ENCODE peak calls at places on chromosomes 6 and 20, in seven cellular contexts. Z is activated naive CD4-positive, alpha-beta T cell treated with anti-CD3 and anti-CD28 coated beads for 36 hours; K is head of caudate nucleus; M is stimulated activated CD8-positive, alpha-beta memory T cell treated with anti-CD3 and anti-CD28 coated beads, Interleukin-15, amount 100 ng/mL, for 4 hours; X is neural progenitor cell; I is pons; P is Kasumi-1. J is an unnamed sample.

GRCh38 chr6:81748946-81749345 is 3.5 kb downstream of the TENT5A start:
- DNase-seq in X (no peak), M (no peak), K (no peak), P (peak; percentile 27), Z (no peak), I (no peak), J (no peak)

GRCh38 chr6:42333622-42334021 is 116.0 kb upstream of the MRPS10 start:
- DNase-seq in K (no peak), X (no peak), P (peak; percentile 92), M (no peak), I (no peak), Z (no peak), J (no peak)

GRCh38 chr6:159890802-159891201 is at the start of gene MAS1:
- DNase-seq in X (no peak), K (no peak), I (no peak), M (no peak), P (no peak), Z (no peak), J (no peak)

GRCh38 chr6:52617087-52617486 is 40.2 kb upstream of the TRAM2 start:
- DNase-seq in Z (no peak), X (no peak), K (no peak), P (no peak), I (no peak), M (no peak), J (no peak)

GRCh38 chr6:64224819-64225218 is 589.2 kb downstream of the PHF3 start:
- DNase-seq in M (no peak), X (no peak), I (no peak), K (no peak), Z (no peak), P (no peak), J (no peak)

GRCh38 chr6:56574292-56574691 is 68.4 kb downstream of the DST start:
- DNase-seq in I (no peak), K (no peak), X (no peak), M (no peak), P (no peak), Z (no peak), J (no peak)

GRCh38 chr6:132298344-132298949 is 102.8 kb downstream of the MOXD1 start:
- DNase-seq in P (peak; percentile 70), M (no peak), X (peak; percentile 62), Z (peak; percentile 58), I (peak; percentile 90), K (peak; percentile 73), J (no peak)

GRCh38 chr20:62019881-62020492 is 45.7 kb downstream of the TAF4 start:
- DNase-seq in X (no peak), M (no peak), P (no peak), Z (no peak), I (no peak), K (no peak), J (no peak)

GRCh38 chr6:163146036-163146435 is 268.5 kb upstream of the QKI start:
- DNase-seq in Z (no peak), P (no peak), K (no peak), X (no peak), M (no peak), I (no peak), J (no peak)

GRCh38 chr20:58719258-58719657 is 26.7 kb downstream of the NPEPL1 start:
- DNase-seq in M (no peak), I (no peak), X (no peak), P (no peak), Z (no peak), K (no peak), J (no peak)

GRCh38 chr6:118808794-118809668 is 84.9 kb upstream of the ASF1A start:
- DNase-seq in P (peak; percentile 91), Z (peak; percentile 26), K (no peak), I (no peak), M (no peak), X (no peak), J (no peak)

GRCh38 chr6:16236648-16237199 is 1.7 kb upstream of the GMPR start:
- DNase-seq in Z (peak; percentile 7), P (peak; percentile 28), K (no peak), X (no peak), I (peak; percentile 66), M (no peak), J (no peak)

GRCh38 chr20:16580596-16580995 is 7.3 kb upstream of the KIF16B start:
- DNase-seq in M (no peak), Z (no peak), K (no peak), I (no peak), P (no peak), X (no peak), J (no peak)

GRCh38 chr6:151475653-151476523 is 17.9 kb upstream of the CCDC170 start:
- DNase-seq in P (peak; percentile 48), Z (peak; percentile 64), X (peak; percentile 70), M (no peak), I (peak; percentile 54), K (peak; percentile 29), J (no peak)